ENCODE peak calls at places on chromosomes 16 and 17, in seven cellular contexts. One of them, this sample, is unnamed.

GRCh38 chr17:50177983-50178834 is 12.4 kb downstream of the SGCA start:
- DNase-seq in body of pancreas: peak
- DNase-seq in left kidney: peak
- DNase-seq in mucosa of descending colon: peak
- DNase-seq in SJSA1: peak
- DNase-seq in cardiac fibroblast: peak
- DNase-seq in Right ventricle myocardium inferior: peak
- DNase-seq in this sample: peak

GRCh38 chr17:82019905-82020873 is 2.5 kb downstream of the CENPX start:
- DNase-seq in body of pancreas: peak
- DNase-seq in left kidney: peak
- DNase-seq in mucosa of descending colon: peak
- DNase-seq in SJSA1: peak
- DNase-seq in cardiac fibroblast: peak
- DNase-seq in Right ventricle myocardium inferior: peak
- DNase-seq in this sample: peak

GRCh38 chr17:29071303-29071702 is 28.4 kb downstream of the PIPOX start:
- DNase-seq in body of pancreas: no peak
- DNase-seq in left kidney: no peak
- DNase-seq in mucosa of descending colon: no peak
- DNase-seq in SJSA1: no peak
- DNase-seq in cardiac fibroblast: no peak
- DNase-seq in Right ventricle myocardium inferior: no peak
- DNase-seq in this sample: no peak

GRCh38 chr17:30520436-30520835 is 43.2 kb downstream of the GOSR1 start:
- DNase-seq in body of pancreas: no peak
- DNase-seq in left kidney: no peak
- DNase-seq in mucosa of descending colon: no peak
- DNase-seq in SJSA1: no peak
- DNase-seq in cardiac fibroblast: peak
- DNase-seq in Right ventricle myocardium inferior: no peak
- DNase-seq in this sample: no peak

GRCh38 chr17:45848405-45848804 is 3.7 kb downstream of the SPPL2C start:
- DNase-seq in body of pancreas: no peak
- DNase-seq in left kidney: no peak
- DNase-seq in mucosa of descending colon: peak
- DNase-seq in SJSA1: no peak
- DNase-seq in cardiac fibroblast: no peak
- DNase-seq in Right ventricle myocardium inferior: no peak
- DNase-seq in this sample: no peak

GRCh38 chr17:63928172-63928666 is 3.9 kb downstream of the CD79B start:
- DNase-seq in body of pancreas: no peak
- DNase-seq in left kidney: no peak
- DNase-seq in mucosa of descending colon: peak
- DNase-seq in SJSA1: no peak
- DNase-seq in cardiac fibroblast: no peak
- DNase-seq in Right ventricle myocardium inferior: peak
- DNase-seq in this sample: no peak

GRCh38 chr17:48646183-48647102 is 20.3 kb upstream of the HOXB9 start:
- DNase-seq in body of pancreas: no peak
- DNase-seq in left kidney: peak
- DNase-seq in mucosa of descending colon: peak
- DNase-seq in SJSA1: no peak
- DNase-seq in cardiac fibroblast: no peak
- DNase-seq in Right ventricle myocardium inferior: no peak
- DNase-seq in this sample: no peak

GRCh38 chr17:16486373-16487250 is 5.4 kb downstream of the LRRC75A start:
- DNase-seq in body of pancreas: peak
- DNase-seq in left kidney: peak
- DNase-seq in mucosa of descending colon: peak
- DNase-seq in SJSA1: no peak
- DNase-seq in cardiac fibroblast: peak
- DNase-seq in Right ventricle myocardium inferior: peak
- DNase-seq in this sample: peak

GRCh38 chr17:61167050-61167449 is 232.6 kb upstream of the TBX2 start:
- DNase-seq in body of pancreas: no peak
- DNase-seq in left kidney: no peak
- DNase-seq in mucosa of descending colon: no peak
- DNase-seq in SJSA1: no peak
- DNase-seq in cardiac fibroblast: no peak
- DNase-seq in Right ventricle myocardium inferior: no peak
- DNase-seq in this sample: no peak

GRCh38 chr16:74874912-74875311 is 100.3 kb upstream of the FA2H start:
- DNase-seq in body of pancreas: peak
- DNase-seq in left kidney: no peak
- DNase-seq in mucosa of descending colon: no peak
- DNase-seq in SJSA1: no peak
- DNase-seq in cardiac fibroblast: no peak
- DNase-seq in Right ventricle myocardium inferior: no peak
- DNase-seq in this sample: peak

GRCh38 chr17:58344047-58344790 is 7.8 kb downstream of the SUPT4H1 start:
- DNase-seq in body of pancreas: no peak
- DNase-seq in left kidney: no peak
- DNase-seq in mucosa of descending colon: peak
- DNase-seq in SJSA1: no peak
- DNase-seq in cardiac fibroblast: no peak
- DNase-seq in Right ventricle myocardium inferior: no peak
- DNase-seq in this sample: peak

GRCh38 chr17:56184650-56185049 is 31.4 kb downstream of the ANKFN1 start:
- DNase-seq in body of pancreas: no peak
- DNase-seq in left kidney: no peak
- DNase-seq in mucosa of descending colon: no peak
- DNase-seq in SJSA1: no peak
- DNase-seq in cardiac fibroblast: no peak
- DNase-seq in Right ventricle myocardium inferior: no peak
- DNase-seq in this sample: no peak

GRCh38 chr16:64983983-64984382 is 137.9 kb downstream of the CDH11 start:
- DNase-seq in body of pancreas: peak
- DNase-seq in left kidney: peak
- DNase-seq in mucosa of descending colon: no peak
- DNase-seq in SJSA1: peak
- DNase-seq in cardiac fibroblast: peak
- DNase-seq in Right ventricle myocardium inferior: no peak
- DNase-seq in this sample: no peak

GRCh38 chr17:64780096-64781012 is 118.2 kb upstream of the SMURF2 start:
- DNase-seq in body of pancreas: peak
- DNase-seq in left kidney: peak
- DNase-seq in mucosa of descending colon: peak
- DNase-seq in SJSA1: peak
- DNase-seq in cardiac fibroblast: no peak
- DNase-seq in Right ventricle myocardium inferior: peak
- DNase-seq in this sample: peak

GRCh38 chr17:83196088-83196765 is 116.8 kb downstream of the METRNL start:
- DNase-seq in body of pancreas: peak
- DNase-seq in left kidney: no peak
- DNase-seq in mucosa of descending colon: peak
- DNase-seq in SJSA1: peak
- DNase-seq in cardiac fibroblast: peak
- DNase-seq in Right ventricle myocardium inferior: peak
- DNase-seq in this sample: no peak

GRCh38 chr17:20920813-20921199 is 122.0 kb downstream of the USP22 start:
- DNase-seq in body of pancreas: no peak
- DNase-seq in left kidney: no peak
- DNase-seq in mucosa of descending colon: no peak
- DNase-seq in SJSA1: no peak
- DNase-seq in cardiac fibroblast: peak
- DNase-seq in Right ventricle myocardium inferior: no peak
- DNase-seq in this sample: no peak

GRCh38 chr16:23505942-23506605 is 4.2 kb downstream of the GGA2 start:
- DNase-seq in body of pancreas: no peak
- DNase-seq in left kidney: no peak
- DNase-seq in mucosa of descending colon: no peak
- DNase-seq in SJSA1: no peak
- DNase-seq in cardiac fibroblast: no peak
- DNase-seq in Right ventricle myocardium inferior: no peak
- DNase-seq in this sample: no peak

GRCh38 chr16:2216330-2216729 is 1.7 kb upstream of the PGP start:
- DNase-seq in body of pancreas: no peak
- DNase-seq in left kidney: no peak
- DNase-seq in mucosa of descending colon: no peak
- DNase-seq in SJSA1: no peak
- DNase-seq in cardiac fibroblast: no peak
- DNase-seq in Right ventricle myocardium inferior: no peak
- DNase-seq in this sample: no peak

GRCh38 chr16:70695351-70696070 is 9.7 kb upstream of the MTSS2 start:
- DNase-seq in body of pancreas: no peak
- DNase-seq in left kidney: no peak
- DNase-seq in mucosa of descending colon: no peak
- DNase-seq in SJSA1: no peak
- DNase-seq in cardiac fibroblast: peak
- DNase-seq in Right ventricle myocardium inferior: peak
- DNase-seq in this sample: peak

GRCh38 chr17:49646391-49647255 is 31.3 kb downstream of the SPOP start:
- DNase-seq in body of pancreas: no peak
- DNase-seq in left kidney: no peak
- DNase-seq in mucosa of descending colon: no peak
- DNase-seq in SJSA1: peak
- DNase-seq in cardiac fibroblast: peak
- DNase-seq in Right ventricle myocardium inferior: no peak
- DNase-seq in this sample: no peak

GRCh38 chr17:76433693-76434092 is 19.3 kb downstream of the UBE2O start:
- DNase-seq in body of pancreas: no peak
- DNase-seq in left kidney: no peak
- DNase-seq in mucosa of descending colon: no peak
- DNase-seq in SJSA1: no peak
- DNase-seq in cardiac fibroblast: no peak
- DNase-seq in Right ventricle myocardium inferior: no peak
- DNase-seq in this sample: no peak

This sample was measured in stomach.